ENCODE peak calls at places on chromosomes 16 and 17, in nine cellular contexts. B is AG04450; P is CD8-positive, alpha-beta memory T cell; Y is right lobe of liver; J is lower lobe of right lung; Q is adrenal gland; U is endodermal cell; D is ovary; T is NT2/D1. G is an unnamed sample. For H3K9me3, the result is how much of the 10 kb centered on the place peaks cover.

GRCh38 chr16:79071424-79071823 is 529.1 kb downstream of the MAF start:
- DNase-seq in B (no peak), P (no peak), Y (no peak), J (no peak), Q (no peak), U (no peak), D (peak), T (no peak), G (no peak)

GRCh38 chr16:89455178-89455577 is 35.2 kb downstream of the ANKRD11 start:
- DNase-seq in B (no peak), P (no peak), Y (no peak), J (no peak), Q (no peak), U (no peak), D (no peak), T (no peak), G (no peak)

GRCh38 chr16:732936-733335 is 6.0 kb downstream of the HAGHL start:
- DNase-seq in B (no peak), P (no peak), Y (no peak), J (no peak), Q (no peak), U (peak), D (no peak), T (no peak), G (no peak)

GRCh38 chr16:71479420-71479819 is 9.7 kb downstream of the ZNF19 start:
- DNase-seq in B (no peak), P (no peak), Y (no peak), J (no peak), Q (peak), U (peak), D (no peak), T (peak), G (no peak)

GRCh38 chr16:56277040-56277439 is 85.8 kb downstream of the GNAO1 start:
- DNase-seq in B (no peak), P (no peak), Y (no peak), J (no peak), Q (no peak), U (peak), D (no peak), T (peak), G (no peak)

GRCh38 chr17:7133424-7133823 is 18.8 kb upstream of the ASGR2 start:
- DNase-seq in B (no peak), P (peak), Y (no peak), J (peak), Q (peak), U (peak), D (no peak), T (peak), G (no peak)

GRCh38 chr17:4485676-4486646 is 12.7 kb upstream of the SPNS2 start:
- DNase-seq in B (no peak), P (peak), Y (no peak), J (no peak), Q (no peak), U (peak), D (no peak), T (no peak), G (no peak)

GRCh38 chr16:89784409-89784808 is 32.0 kb downstream of the FANCA start:
- DNase-seq in B (no peak), P (peak), Y (no peak), J (no peak), Q (no peak), U (no peak), D (no peak), T (no peak), G (no peak)

GRCh38 chr16:54353097-54353496 is 66.5 kb upstream of the IRX3 start:
- DNase-seq in B (no peak), P (no peak), Y (no peak), J (no peak), Q (no peak), U (no peak), D (no peak), T (no peak), G (no peak)
- H3K9me3 ChIP-seq in B (under half), P (under half), Y (under half), J (under half), Q (under half), U (under half), D (under half), T (under half), G (under half)

GRCh38 chr16:35631261-35631945 is 2172.0 kb downstream of the TP53TG3F start:
- DNase-seq in B (no peak), P (no peak), Y (no peak), J (no peak), Q (no peak), U (no peak), D (no peak), T (no peak), G (no peak)
- H3K9me3 ChIP-seq in B (under half), P (under half), Y (under half), J (under half), Q (under half), U (half or more), D (under half), T (under half), G (under half)

GRCh38 chr17:8928347-8928746 is 37.2 kb downstream of the PIK3R5 start:
- DNase-seq in B (no peak), P (no peak), Y (no peak), J (no peak), Q (no peak), U (no peak), D (no peak), T (no peak), G (no peak)
- H3K9me3 ChIP-seq in B (under half), P (under half), Y (under half), J (under half), Q (under half), U (under half), D (under half), T (under half), G (under half)

DNA sequence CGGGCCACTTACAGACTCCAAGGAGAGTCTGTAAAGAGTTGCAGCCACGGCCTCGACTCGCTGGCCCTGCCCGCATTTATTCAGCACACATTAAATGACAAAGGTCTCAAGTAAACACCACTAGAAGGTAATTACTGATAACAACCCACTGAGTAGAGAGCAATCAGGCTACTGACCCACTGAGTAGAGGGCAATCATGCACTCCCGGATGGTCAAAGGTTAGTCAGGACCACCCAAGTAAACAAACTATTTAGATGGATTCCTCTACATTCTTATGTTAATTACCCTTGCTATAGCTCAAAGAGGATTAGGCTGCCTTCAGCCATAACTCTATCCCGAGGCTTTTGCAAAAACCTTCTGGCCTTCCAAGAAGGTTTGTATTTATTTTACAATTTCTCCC is 30.7 kb upstream of the ZNF267 start:
- DNase-seq in B (no peak), P (no peak), Y (no peak), J (no peak), Q (no peak), U (no peak), D (no peak), T (peak), G (no peak)
- H3K9me3 ChIP-seq in B (under half), P (under half), Y (under half), J (under half), Q (under half), U (half or more), D (under half), T (half or more), G (under half)

DNA sequence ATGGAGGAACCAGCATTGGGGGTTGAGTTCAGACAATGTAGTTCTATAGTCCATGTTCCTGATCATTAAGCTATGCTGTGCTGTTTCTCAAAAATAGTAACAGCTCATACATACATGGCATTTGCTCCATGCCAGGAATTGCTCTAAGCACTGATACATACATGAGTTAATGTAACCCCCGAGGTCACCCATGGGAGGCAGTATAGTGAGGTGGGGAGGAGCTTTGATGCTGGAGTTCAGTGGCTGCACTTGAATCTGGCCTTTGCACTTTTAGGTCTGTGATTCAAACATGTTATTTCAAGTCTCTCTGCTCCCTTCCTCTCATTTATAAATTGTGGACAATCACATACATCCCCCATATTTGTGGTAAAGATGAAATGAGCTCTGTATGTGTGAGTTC is 223.1 kb upstream of the WSB1 start:
- DNase-seq in B (no peak), P (no peak), Y (no peak), J (no peak), Q (no peak), U (no peak), D (no peak), T (no peak), G (no peak)
- H3K9me3 ChIP-seq in B (under half), P (under half), Y (under half), J (under half), Q (under half), U (half or more), D (under half), T (under half), G (under half)

GRCh38 chr16:3388325-3388724 is 12.5 kb downstream of the ZSCAN32 start:
- DNase-seq in B (no peak), P (no peak), Y (no peak), J (no peak), Q (no peak), U (no peak), D (no peak), T (no peak), G (no peak)
- H3K9me3 ChIP-seq in B (half or more), P (under half), Y (under half), J (half or more), Q (under half), U (under half), D (under half), T (under half), G (under half)

GRCh38 chr16:35141303-35141702 is 1681.9 kb downstream of the TP53TG3F start:
- DNase-seq in B (no peak), P (no peak), Y (no peak), J (no peak), Q (no peak), U (no peak), D (peak), T (no peak), G (no peak)
- H3K9me3 ChIP-seq in B (half or more), P (under half), Y (under half), J (under half), Q (under half), U (half or more), D (under half), T (under half), G (under half)

DNA sequence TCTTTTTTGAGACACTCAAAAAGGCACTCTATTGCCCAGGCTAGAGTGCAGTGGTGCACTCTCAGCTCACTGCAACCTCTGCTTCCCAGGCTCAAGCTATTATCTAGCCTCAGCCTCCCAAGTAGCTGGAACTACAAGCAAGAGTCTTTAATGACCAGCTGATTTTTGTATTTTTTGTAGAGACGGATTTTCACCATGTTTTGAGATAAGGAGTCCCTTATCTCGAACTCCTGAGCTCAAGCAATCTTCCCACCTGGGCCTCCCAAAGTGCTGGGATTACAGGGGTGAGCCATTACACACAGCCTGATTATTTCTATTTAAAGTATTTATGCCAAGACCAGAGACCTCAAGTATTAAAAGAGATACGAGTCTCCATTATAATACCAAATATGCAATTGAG is 566.1 kb upstream of the CA10 start:
- DNase-seq in B (no peak), P (no peak), Y (no peak), J (no peak), Q (no peak), U (peak), D (no peak), T (no peak), G (no peak)
- H3K9me3 ChIP-seq in B (under half), P (under half), Y (under half), J (under half), Q (under half), U (under half), D (under half), T (under half), G (under half)

DNA sequence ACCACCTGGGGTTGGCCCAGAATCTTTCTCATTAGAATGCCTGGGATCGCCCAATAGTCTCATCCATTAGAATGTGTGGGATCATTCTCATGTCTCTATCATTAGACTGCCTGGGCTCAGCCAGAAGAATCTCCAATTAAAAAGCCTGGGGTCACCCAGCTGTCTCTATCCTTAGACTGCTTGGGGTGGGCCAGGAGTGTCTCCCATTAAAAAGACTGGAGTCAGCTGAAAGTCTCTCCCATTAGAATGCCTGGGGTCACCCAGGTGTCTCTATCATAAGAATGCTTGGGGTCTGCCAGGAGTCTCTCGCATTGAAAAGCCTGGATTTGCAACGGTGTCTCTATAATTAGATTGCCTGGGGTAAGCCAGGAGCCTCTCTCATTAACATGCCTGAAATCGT is 2225.7 kb downstream of the TP53TG3F start:
- DNase-seq in B (no peak), P (no peak), Y (no peak), J (no peak), Q (no peak), U (no peak), D (no peak), T (no peak), G (no peak)
- H3K9me3 ChIP-seq in B (under half), P (under half), Y (under half), J (under half), Q (under half), U (half or more), D (under half), T (under half), G (under half)

G was measured in T-helper 17 cell.